ENCODE peak calls at places on chromosomes 7 and 10, in seven cellular contexts. One of them, this sample, is unnamed.
A peak's percentile ranks its signal among the peaks of the same experiment; 100 is the strongest.

GRCh38 chr7:155987681-155988080 is 175.4 kb upstream of the SHH start:
- DNase-seq in H1: no peak
- DNase-seq in stomach: no peak
- DNase-seq in HepG2: no peak
- DNase-seq in SK-N-SH: no peak
- DNase-seq in transverse colon: no peak
- DNase-seq in HCT116: no peak
- DNase-seq in this sample: peak; percentile 44

GRCh38 chr7:149866817-149867447 is 6.8 kb upstream of the ATP6V0E2 start:
- DNase-seq in H1: no peak
- DNase-seq in stomach: no peak
- DNase-seq in HepG2: no peak
- DNase-seq in SK-N-SH: no peak
- DNase-seq in transverse colon: no peak
- DNase-seq in HCT116: no peak
- DNase-seq in this sample: peak; percentile 55

GRCh38 chr7:74379938-74380337 is 73.8 kb upstream of the GTF2IRD1 start:
- DNase-seq in H1: no peak
- DNase-seq in stomach: peak; percentile 87
- DNase-seq in HepG2: no peak
- DNase-seq in SK-N-SH: peak; percentile 14
- DNase-seq in transverse colon: no peak
- DNase-seq in HCT116: no peak
- DNase-seq in this sample: no peak

GRCh38 chr10:71270301-71270777 is 48.7 kb upstream of the SLC29A3 start:
- DNase-seq in H1: peak; percentile 75
- DNase-seq in stomach: peak; percentile 63
- DNase-seq in HepG2: peak; percentile 56
- DNase-seq in SK-N-SH: peak; percentile 72
- DNase-seq in transverse colon: peak; percentile 64
- DNase-seq in HCT116: peak; percentile 68
- DNase-seq in this sample: no peak

GRCh38 chr7:152910545-152911013 is 151.0 kb downstream of the ACTR3B start:
- DNase-seq in H1: no peak
- DNase-seq in stomach: no peak
- DNase-seq in HepG2: peak; percentile 89
- DNase-seq in SK-N-SH: no peak
- DNase-seq in transverse colon: no peak
- DNase-seq in HCT116: no peak
- DNase-seq in this sample: no peak

GRCh38 chr10:26755443-26755903 is 58.0 kb downstream of the PDSS1 start:
- DNase-seq in H1: no peak
- DNase-seq in stomach: no peak
- DNase-seq in HepG2: no peak
- DNase-seq in SK-N-SH: no peak
- DNase-seq in transverse colon: no peak
- DNase-seq in HCT116: peak; percentile 16
- DNase-seq in this sample: no peak

GRCh38 chr7:158075633-158076001 is 512.0 kb downstream of the PTPRN2 start:
- DNase-seq in H1: no peak
- DNase-seq in stomach: no peak
- DNase-seq in HepG2: no peak
- DNase-seq in SK-N-SH: peak; percentile 38
- DNase-seq in transverse colon: no peak
- DNase-seq in HCT116: no peak
- DNase-seq in this sample: no peak

GRCh38 chr7:111858331-111858730 is 296.0 kb upstream of the IMMP2L start:
- DNase-seq in H1: no peak
- DNase-seq in stomach: no peak
- DNase-seq in HepG2: no peak
- DNase-seq in SK-N-SH: no peak
- DNase-seq in transverse colon: no peak
- DNase-seq in HCT116: no peak
- DNase-seq in this sample: no peak

GRCh38 chr10:3779146-3779707 is 5.8 kb downstream of the KLF6 start:
- DNase-seq in H1: no peak
- DNase-seq in stomach: no peak
- DNase-seq in HepG2: no peak
- DNase-seq in SK-N-SH: no peak
- DNase-seq in transverse colon: peak; percentile 26
- DNase-seq in HCT116: no peak
- DNase-seq in this sample: no peak

GRCh38 chr10:120948889-120949382 is 97.8 kb downstream of the WDR11 start:
- DNase-seq in H1: peak; percentile 88
- DNase-seq in stomach: peak; percentile 71
- DNase-seq in HepG2: peak; percentile 21
- DNase-seq in SK-N-SH: peak; percentile 86
- DNase-seq in transverse colon: peak; percentile 69
- DNase-seq in HCT116: peak; percentile 48
- DNase-seq in this sample: peak; percentile 72

GRCh38 chr7:37683263-37684120 is at the start of gene GPR141:
- DNase-seq in H1: no peak
- DNase-seq in stomach: no peak
- DNase-seq in HepG2: no peak
- DNase-seq in SK-N-SH: no peak
- DNase-seq in transverse colon: no peak
- DNase-seq in HCT116: no peak
- DNase-seq in this sample: no peak

GRCh38 chr10:109824206-109824605 is 99.1 kb downstream of the XPNPEP1 start:
- DNase-seq in H1: no peak
- DNase-seq in stomach: no peak
- DNase-seq in HepG2: no peak
- DNase-seq in SK-N-SH: no peak
- DNase-seq in transverse colon: no peak
- DNase-seq in HCT116: no peak
- DNase-seq in this sample: no peak

GRCh38 chr10:121497513-121497912 is 100.7 kb downstream of the FGFR2 start:
- DNase-seq in H1: no peak
- DNase-seq in stomach: no peak
- DNase-seq in HepG2: no peak
- DNase-seq in SK-N-SH: peak; percentile 55
- DNase-seq in transverse colon: peak; percentile 21
- DNase-seq in HCT116: no peak
- DNase-seq in this sample: no peak

GRCh38 chr7:144513332-144513731 is 109.8 kb upstream of the NOBOX start:
- DNase-seq in H1: no peak
- DNase-seq in stomach: no peak
- DNase-seq in HepG2: no peak
- DNase-seq in SK-N-SH: no peak
- DNase-seq in transverse colon: no peak
- DNase-seq in HCT116: peak; percentile 35
- DNase-seq in this sample: no peak

GRCh38 chr7:74324499-74325229 is 35.5 kb downstream of the CLIP2 start:
- DNase-seq in H1: no peak
- DNase-seq in stomach: no peak
- DNase-seq in HepG2: no peak
- DNase-seq in SK-N-SH: peak; percentile 21
- DNase-seq in transverse colon: peak; percentile 23
- DNase-seq in HCT116: no peak
- DNase-seq in this sample: no peak

GRCh38 chr10:82497451-82497850 is 622.5 kb downstream of the NRG3 start:
- DNase-seq in H1: no peak
- DNase-seq in stomach: no peak
- DNase-seq in HepG2: no peak
- DNase-seq in SK-N-SH: no peak
- DNase-seq in transverse colon: no peak
- DNase-seq in HCT116: no peak
- DNase-seq in this sample: no peak

GRCh38 chr7:80781561-80781979 is 137.3 kb downstream of the SEMA3C start:
- DNase-seq in H1: no peak
- DNase-seq in stomach: peak; percentile 46
- DNase-seq in HepG2: no peak
- DNase-seq in SK-N-SH: no peak
- DNase-seq in transverse colon: peak; percentile 22
- DNase-seq in HCT116: peak; percentile 50
- DNase-seq in this sample: no peak

GRCh38 chr7:105776986-105777910 is 99.2 kb downstream of the ATXN7L1 start:
- DNase-seq in H1: no peak
- DNase-seq in stomach: no peak
- DNase-seq in HepG2: no peak
- DNase-seq in SK-N-SH: no peak
- DNase-seq in transverse colon: no peak
- DNase-seq in HCT116: peak; percentile 67
- DNase-seq in this sample: no peak

GRCh38 chr7:108403597-108404217 is 52.5 kb downstream of the NRCAM start:
- DNase-seq in H1: no peak
- DNase-seq in stomach: no peak
- DNase-seq in HepG2: no peak
- DNase-seq in SK-N-SH: peak; percentile 25
- DNase-seq in transverse colon: no peak
- DNase-seq in HCT116: no peak
- DNase-seq in this sample: no peak

GRCh38 chr10:45468110-45468509 is 94.1 kb downstream of the ALOX5 start:
- DNase-seq in H1: no peak
- DNase-seq in stomach: no peak
- DNase-seq in HepG2: no peak
- DNase-seq in SK-N-SH: no peak
- DNase-seq in transverse colon: no peak
- DNase-seq in HCT116: no peak
- DNase-seq in this sample: no peak

GRCh38 chr10:45464958-45465567 is 91.0 kb downstream of the ALOX5 start:
- DNase-seq in H1: peak; percentile 86
- DNase-seq in stomach: peak; percentile 79
- DNase-seq in HepG2: peak; percentile 43
- DNase-seq in SK-N-SH: peak; percentile 88
- DNase-seq in transverse colon: peak; percentile 86
- DNase-seq in HCT116: peak; percentile 19
- DNase-seq in this sample: no peak

GRCh38 chr10:45463244-45464116 is 89.5 kb downstream of the ALOX5 start:
- DNase-seq in H1: no peak
- DNase-seq in stomach: no peak
- DNase-seq in HepG2: no peak
- DNase-seq in SK-N-SH: no peak
- DNase-seq in transverse colon: no peak
- DNase-seq in HCT116: no peak
- DNase-seq in this sample: no peak

GRCh38 chr10:45470098-45471012 is 96.3 kb downstream of the ALOX5 start:
- DNase-seq in H1: no peak
- DNase-seq in stomach: no peak
- DNase-seq in HepG2: peak; percentile 88
- DNase-seq in SK-N-SH: peak; percentile 40
- DNase-seq in transverse colon: peak; percentile 34
- DNase-seq in HCT116: no peak
- DNase-seq in this sample: no peak

GRCh38 chr10:45466784-45467183 is 92.8 kb downstream of the ALOX5 start:
- DNase-seq in H1: no peak
- DNase-seq in stomach: no peak
- DNase-seq in HepG2: no peak
- DNase-seq in SK-N-SH: no peak
- DNase-seq in transverse colon: no peak
- DNase-seq in HCT116: no peak
- DNase-seq in this sample: no peak
- TF ChIP-seq POLR2AphosphoS5 in H1: no peak
- TF ChIP-seq POLR2AphosphoS5 in stomach: no peak
- TF ChIP-seq POLR2AphosphoS5 in HepG2: no peak
- TF ChIP-seq POLR2AphosphoS5 in SK-N-SH: no peak
- TF ChIP-seq POLR2AphosphoS5 in transverse colon: no peak
- TF ChIP-seq POLR2AphosphoS5 in HCT116: no peak
- TF ChIP-seq POLR2AphosphoS5 in this sample: no peak

DNA sequence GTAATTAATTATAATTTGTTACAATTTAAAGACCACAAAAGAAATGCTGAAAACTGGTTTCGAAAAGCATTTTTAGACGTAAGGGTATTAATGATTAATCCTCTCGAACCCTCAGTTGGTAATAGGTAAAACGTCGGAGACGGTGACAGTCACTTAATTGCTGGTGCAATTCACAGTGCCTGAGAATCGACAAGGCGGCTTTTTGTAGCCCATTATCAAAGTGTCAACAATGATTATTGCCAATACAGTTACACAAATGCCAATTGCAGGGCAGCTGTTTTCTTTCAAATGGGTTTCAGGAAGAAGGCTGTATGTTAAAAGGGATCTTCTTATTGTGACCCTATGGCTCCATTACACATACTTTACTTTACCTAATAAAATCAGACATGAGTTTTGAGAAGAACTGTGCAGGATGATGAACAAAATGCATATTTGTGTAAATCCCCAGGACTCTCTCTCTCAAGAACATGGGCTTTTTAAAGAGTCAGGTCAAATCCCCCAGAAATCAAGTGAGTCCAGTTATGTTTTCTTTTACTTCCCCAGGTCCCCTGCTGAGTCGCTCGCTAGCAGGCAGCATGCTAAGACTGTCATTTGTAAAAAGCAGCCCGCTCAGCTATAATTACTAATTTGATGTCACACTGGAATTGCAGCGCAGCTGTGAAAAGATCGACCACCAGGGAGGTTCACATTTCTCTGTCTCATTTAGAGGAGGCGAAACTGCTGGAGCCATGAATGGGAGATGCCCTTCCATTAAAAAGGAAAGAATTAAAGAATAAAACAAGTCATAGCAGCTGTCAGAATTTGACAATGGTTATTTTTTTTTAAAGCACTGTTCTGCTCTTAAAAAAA is 153.8 kb downstream of the PIP4K2A start:
- DNase-seq in H1: no peak
- DNase-seq in stomach: no peak
- DNase-seq in HepG2: no peak
- DNase-seq in SK-N-SH: no peak
- DNase-seq in transverse colon: no peak
- DNase-seq in HCT116: no peak
- DNase-seq in this sample: no peak
- TF ChIP-seq POLR2AphosphoS5 in H1: no peak
- TF ChIP-seq POLR2AphosphoS5 in stomach: no peak
- TF ChIP-seq POLR2AphosphoS5 in HepG2: no peak
- TF ChIP-seq POLR2AphosphoS5 in SK-N-SH: no peak
- TF ChIP-seq POLR2AphosphoS5 in transverse colon: no peak
- TF ChIP-seq POLR2AphosphoS5 in HCT116: no peak
- TF ChIP-seq POLR2AphosphoS5 in this sample: no peak

GRCh38 chr10:32207544-32207943 is 139.4 kb downstream of the EPC1 start:
- DNase-seq in H1: peak; percentile 69
- DNase-seq in stomach: peak; percentile 78
- DNase-seq in HepG2: peak; percentile 59
- DNase-seq in SK-N-SH: peak; percentile 42
- DNase-seq in transverse colon: peak; percentile 73
- DNase-seq in HCT116: peak; percentile 35
- DNase-seq in this sample: no peak
- TF ChIP-seq POLR2AphosphoS5 in H1: no peak
- TF ChIP-seq POLR2AphosphoS5 in stomach: no peak
- TF ChIP-seq POLR2AphosphoS5 in HepG2: no peak
- TF ChIP-seq POLR2AphosphoS5 in SK-N-SH: no peak
- TF ChIP-seq POLR2AphosphoS5 in transverse colon: no peak
- TF ChIP-seq POLR2AphosphoS5 in HCT116: no peak
- TF ChIP-seq POLR2AphosphoS5 in this sample: no peak

GRCh38 chr10:93379366-93380042 is 102.6 kb downstream of the MYOF start:
- DNase-seq in H1: no peak
- DNase-seq in stomach: no peak
- DNase-seq in HepG2: no peak
- DNase-seq in SK-N-SH: no peak
- DNase-seq in transverse colon: no peak
- DNase-seq in HCT116: no peak
- DNase-seq in this sample: no peak

GRCh38 chr10:93380043-93380565 is 102.0 kb downstream of the MYOF start:
- DNase-seq in H1: no peak
- DNase-seq in stomach: no peak
- DNase-seq in HepG2: no peak
- DNase-seq in SK-N-SH: no peak
- DNase-seq in transverse colon: no peak
- DNase-seq in HCT116: no peak
- DNase-seq in this sample: no peak

GRCh38 chr10:93378039-93378438 is 104.1 kb downstream of the MYOF start:
- DNase-seq in H1: no peak
- DNase-seq in stomach: no peak
- DNase-seq in HepG2: no peak
- DNase-seq in SK-N-SH: no peak
- DNase-seq in transverse colon: no peak
- DNase-seq in HCT116: no peak
- DNase-seq in this sample: no peak

GRCh38 chr10:93376372-93377296 is 105.5 kb downstream of the MYOF start:
- DNase-seq in H1: no peak
- DNase-seq in stomach: peak; percentile 26
- DNase-seq in HepG2: peak; percentile 69
- DNase-seq in SK-N-SH: peak; percentile 72
- DNase-seq in transverse colon: peak; percentile 42
- DNase-seq in HCT116: peak; percentile 80
- DNase-seq in this sample: no peak
- TF ChIP-seq POLR2AphosphoS5 in H1: no peak
- TF ChIP-seq POLR2AphosphoS5 in stomach: no peak
- TF ChIP-seq POLR2AphosphoS5 in HepG2: no peak
- TF ChIP-seq POLR2AphosphoS5 in SK-N-SH: peak; percentile 29
- TF ChIP-seq POLR2AphosphoS5 in transverse colon: peak; percentile 51
- TF ChIP-seq POLR2AphosphoS5 in HCT116: peak; percentile 30
- TF ChIP-seq POLR2AphosphoS5 in this sample: no peak